ENCODE peak calls at places on chromosomes 7 and 10, in nine cellular contexts. Y is CD4-positive, alpha-beta T cell; Q is OCI-LY7; A is cardiac fibroblast; U is choroid plexus epithelial cell; V is fibroblast of the aortic adventitia; N is PC-3; W is HepG2; L is GM06990. X is an unnamed sample.

GRCh38 chr10:3068968-3069737 is 1.8 kb downstream of the PFKP start:
- DNase-seq in Y (no peak), W (no peak), L (peak; percentile 49), Q (peak; percentile 55), A (no peak), V (no peak), U (no peak), N (no peak), X (peak; percentile 40)

GRCh38 chr10:118278649-118279048 is 63.5 kb downstream of the FAM204A start:
- DNase-seq in A (peak; percentile 38), N (peak; percentile 38), Y (no peak), L (no peak), Q (no peak), W (no peak), U (peak; percentile 20), V (no peak), X (no peak)

GRCh38 chr7:69814421-69814962 is 216.2 kb downstream of the AUTS2 start:
- DNase-seq in Q (no peak), U (no peak), W (no peak), V (peak; percentile 73), Y (no peak), N (no peak), A (no peak), L (no peak), X (no peak)

GRCh38 chr10:31490858-31491504 is 172.0 kb downstream of the ZEB1 start:
- DNase-seq in Q (peak; percentile 36), N (peak; percentile 67), U (peak; percentile 85), W (peak; percentile 32), V (peak; percentile 63), L (peak; percentile 24), A (peak; percentile 81), Y (no peak), X (peak; percentile 37)

GRCh38 chr10:93148476-93148875 is 74.8 kb downstream of the CYP26A1 start:
- DNase-seq in L (no peak), Q (no peak), W (no peak), Y (no peak), U (no peak), V (no peak), N (no peak), A (no peak), X (no peak)

GRCh38 chr7:152403726-152404125 is 32.1 kb downstream of the KMT2C start:
- DNase-seq in W (no peak), A (no peak), L (no peak), Q (no peak), Y (no peak), N (no peak), V (no peak), U (no peak), X (no peak)

GRCh38 chr7:30379741-30380140 is 95.3 kb downstream of the ZNRF2 start:
- DNase-seq in Y (no peak), L (no peak), U (no peak), W (no peak), V (no peak), A (no peak), Q (no peak), N (no peak), X (no peak)

GRCh38 chr7:100516135-100516812 is 22.7 kb upstream of the AGFG2 start:
- DNase-seq in W (peak; percentile 18), V (peak; percentile 97), A (peak; percentile 86), L (peak; percentile 65), N (no peak), Q (peak; percentile 74), U (peak; percentile 98), Y (peak; percentile 23), X (peak; percentile 63)

GRCh38 chr7:45217358-45217757 is 59.8 kb downstream of the RAMP3 start:
- DNase-seq in L (no peak), V (no peak), Q (no peak), W (peak; percentile 5), Y (no peak), N (peak; percentile 46), A (peak; percentile 15), U (peak; percentile 39), X (no peak)

GRCh38 chr10:131418686-131419085 is 107.2 kb upstream of the TCERG1L start:
- DNase-seq in A (no peak), U (no peak), Y (no peak), N (peak; percentile 6), L (no peak), V (no peak), W (no peak), Q (no peak), X (no peak)

GRCh38 chr7:108824840-108825540 is 255.3 kb downstream of the DNAJB9 start:
- DNase-seq in Y (no peak), L (no peak), Q (no peak), A (peak; percentile 89), V (peak; percentile 88), U (peak; percentile 89), W (no peak), N (peak; percentile 27), X (no peak)

GRCh38 chr7:123748171-123748733 is 551 bp downstream of the WASL start:
- DNase-seq in Q (peak; percentile 62), N (peak; percentile 28), Y (peak; percentile 8), U (peak; percentile 47), W (no peak), V (peak; percentile 28), L (peak; percentile 62), A (peak; percentile 45), X (peak; percentile 40)

GRCh38 chr7:151599401-151600227 is 79.9 kb upstream of the RHEB start:
- DNase-seq in L (no peak), W (no peak), V (peak; percentile 94), Y (no peak), Q (no peak), A (peak; percentile 94), N (peak; percentile 87), U (peak; percentile 96), X (no peak)

GRCh38 chr10:8121199-8121890 is 66.9 kb downstream of the GATA3 start:
- DNase-seq in W (no peak), V (no peak), U (no peak), L (no peak), Y (no peak), N (no peak), Q (no peak), A (no peak), X (no peak)

DNA sequence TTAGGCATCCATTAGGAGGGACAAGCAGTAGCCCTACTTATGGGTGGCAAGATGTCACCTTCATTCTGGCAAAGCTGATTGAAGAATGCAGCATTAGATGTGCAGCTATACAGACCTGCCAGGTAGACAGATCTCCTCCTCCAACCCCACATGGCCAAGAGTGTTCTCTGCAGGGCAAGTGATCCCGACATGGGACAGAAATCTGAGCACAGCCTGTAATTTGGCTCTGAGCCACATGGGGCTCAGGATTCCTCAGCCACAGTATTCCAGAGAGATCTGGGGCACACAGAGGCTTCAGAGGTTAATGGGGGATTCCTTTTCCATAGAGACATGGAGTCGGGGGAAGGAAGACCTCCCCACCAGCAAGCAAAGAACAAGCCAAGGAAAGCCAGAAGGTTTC is 58.7 kb upstream of the GDF10 start:
- DNase-seq in V (no peak), Y (no peak), U (no peak), Q (no peak), W (no peak), L (no peak), A (no peak), N (no peak), X (no peak)
- TF ChIP-seq CTCF in V (no peak), Y (no peak), U (no peak), Q (no peak), W (no peak), L (no peak), A (no peak), N (no peak), X (no peak)

DNA sequence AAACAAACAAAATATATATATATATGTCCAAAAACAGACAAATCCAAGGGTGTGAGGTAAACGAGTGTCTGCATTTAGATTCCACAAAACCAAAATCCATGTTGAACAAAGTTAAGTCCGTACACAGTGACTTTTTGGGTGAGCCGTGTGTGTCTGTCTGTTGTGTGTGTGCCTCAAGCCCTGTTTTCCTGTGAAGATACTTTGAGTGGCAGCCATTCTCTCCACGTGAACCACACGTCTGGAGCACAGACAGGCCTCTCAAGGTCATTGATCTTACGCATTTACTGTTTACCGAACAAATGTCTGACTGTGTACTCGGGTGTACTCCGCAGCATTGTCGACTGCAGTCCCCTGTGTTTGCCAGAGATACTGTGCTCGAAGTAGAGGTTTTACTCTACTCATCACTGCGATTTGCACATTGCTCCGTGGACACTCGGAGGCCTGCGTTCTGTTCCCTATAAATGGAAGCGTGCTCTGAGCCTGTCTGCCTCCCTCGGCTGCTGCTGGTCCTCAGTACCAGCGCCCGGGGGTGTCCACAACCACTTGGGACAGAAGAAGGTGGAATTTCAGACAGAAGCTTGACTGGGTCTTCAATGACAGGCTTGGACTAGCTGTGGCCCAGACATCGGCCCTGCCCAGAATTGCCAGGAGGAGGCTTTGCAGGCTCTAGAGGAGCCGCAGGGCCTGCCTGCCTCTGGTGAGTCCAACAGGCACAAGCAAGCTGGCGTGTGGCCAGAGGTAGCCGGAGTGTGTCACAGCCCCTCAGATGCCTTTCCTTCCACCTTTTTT is 22.1 kb downstream of the CYP17A1 start:
- DNase-seq in N (no peak), Y (no peak), W (peak; percentile 90), V (peak; percentile 74), Q (no peak), U (peak; percentile 74), L (no peak), A (peak; percentile 89), X (no peak)
- TF ChIP-seq CTCF in N (no peak), Y (no peak), W (no peak), V (peak; percentile 12), Q (no peak), U (no peak), L (no peak), A (peak; percentile 22), X (no peak)

DNA sequence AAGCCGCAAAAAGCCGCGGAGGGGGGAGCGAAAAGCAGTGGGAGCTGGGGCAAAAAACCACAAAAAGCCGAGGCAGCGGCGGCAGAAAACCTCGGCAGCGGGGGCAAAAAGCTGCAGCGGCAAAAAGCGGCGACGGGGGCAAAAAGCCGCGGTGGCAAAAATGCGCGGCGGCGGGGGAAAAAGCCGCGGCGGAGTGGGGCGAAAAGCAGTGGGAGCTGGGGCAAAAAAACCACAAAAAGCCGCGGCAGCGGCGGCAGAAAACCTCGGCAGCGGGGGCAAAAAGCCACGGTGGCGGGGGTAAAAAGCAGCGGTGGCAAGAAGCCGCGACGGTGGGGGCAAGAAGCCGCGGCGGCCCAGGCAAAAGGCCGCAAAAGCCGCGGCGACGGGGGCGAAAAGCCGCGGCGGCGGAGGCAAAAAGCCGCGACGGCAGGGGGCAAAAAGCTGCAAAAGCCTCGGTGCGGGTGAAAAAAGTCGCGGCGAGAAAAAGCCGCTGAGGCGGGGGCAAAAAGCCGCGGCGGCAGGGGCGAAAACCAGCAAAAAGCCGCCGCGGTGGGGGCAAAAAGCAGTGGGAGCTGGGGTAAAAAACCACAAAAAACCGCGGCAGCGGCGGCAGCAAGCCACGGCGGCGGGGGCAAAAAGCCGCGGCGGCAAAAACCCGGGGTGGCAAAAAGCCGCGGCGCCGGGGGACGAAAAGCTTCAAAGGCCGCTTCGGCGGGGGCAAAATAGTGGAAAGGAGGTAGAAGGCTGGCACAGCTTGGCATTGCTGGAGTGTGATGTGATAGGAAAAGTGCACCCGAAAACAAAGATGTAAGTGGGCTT is 135.9 kb downstream of the ZNF92 start:
- DNase-seq in Q (peak; percentile 78), L (peak; percentile 9), A (no peak), Y (no peak), W (no peak), U (no peak), N (peak; percentile 1), V (no peak), X (no peak)
- TF ChIP-seq CTCF in Q (no peak), L (no peak), A (no peak), Y (no peak), W (no peak), U (no peak), N (no peak), V (no peak), X (no peak)

DNA sequence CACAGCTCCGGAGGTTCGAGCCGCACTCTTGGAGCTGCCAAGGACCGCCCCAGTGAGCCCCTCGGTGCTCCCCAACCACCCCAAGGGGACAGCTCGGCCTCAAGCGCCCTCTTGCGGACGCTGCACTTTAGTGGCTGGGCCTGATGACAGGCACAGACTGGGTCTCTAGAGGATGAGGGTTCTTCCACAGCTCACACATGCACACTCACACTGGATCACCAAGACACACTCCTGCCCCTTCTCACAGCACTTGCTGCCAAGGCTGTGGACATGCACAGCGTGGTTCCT is 2.1 kb downstream of the RET start:
- DNase-seq in Q (peak; percentile 32), U (peak; percentile 39), Y (no peak), N (no peak), L (no peak), A (peak; percentile 33), V (peak; percentile 3), W (no peak), X (peak; percentile 47)
- TF ChIP-seq CTCF in Q (peak; percentile 71), U (peak; percentile 74), Y (no peak), N (peak; percentile 48), L (peak; percentile 66), A (peak; percentile 63), V (peak; percentile 47), W (peak; percentile 76), X (peak; percentile 48)

X was measured in activated CD8-positive, alpha-beta T cell treated with anti-CD3 and anti-CD28 coated beads for 36 hours.